ENCODE peak calls at places on chromosomes 6 and 20, in nine cellular contexts. B is right lobe of liver; Z is activated T-cell treated with anti-CD3 and anti-CD28 coated beads for 1 hour; G is right atrium auricular region; V is HuH-7.5; K is HTR-8/SVneo; I is amygdala; E is T-helper 2 cell; A is stimulated activated CD8-positive, alpha-beta memory T cell treated with anti-CD3 and anti-CD28 coated beads, Interleukin-12 subunit alpha, Interleukin-12 subunit beta, amount 100 ng/mL, for 1 hour. J is an unnamed sample.

GRCh38 chr6:109019911-109020310 is 74.7 kb downstream of the SESN1 start:
- DNase-seq in B (no peak), Z (no peak), G (no peak), V (no peak), K (no peak), I (no peak), E (no peak), A (no peak), J (no peak)

GRCh38 chr6:6843057-6843627 is 254.6 kb downstream of the LY86 start:
- DNase-seq in B (no peak), Z (no peak), G (no peak), V (no peak), K (peak), I (no peak), E (no peak), A (no peak), J (no peak)

GRCh38 chr6:75167426-75167825 is 38.4 kb downstream of the COL12A1 start:
- DNase-seq in B (no peak), Z (no peak), G (no peak), V (no peak), K (no peak), I (no peak), E (no peak), A (no peak), J (no peak)

GRCh38 chr6:87929843-87930288 is 117.8 kb upstream of the SPACA1 start:
- DNase-seq in B (peak), Z (peak), G (peak), V (peak), K (peak), I (peak), E (peak), A (peak), J (peak)

GRCh38 chr6:119541132-119541905 is 191.8 kb upstream of the MAN1A1 start:
- DNase-seq in B (no peak), Z (no peak), G (no peak), V (no peak), K (peak), I (no peak), E (no peak), A (no peak), J (peak)

GRCh38 chr20:46308258-46309157 is at the start of gene CDH22:
- DNase-seq in B (peak), Z (no peak), G (no peak), V (peak), K (peak), I (peak), E (peak), A (no peak), J (peak)

GRCh38 chr6:100665041-100665380 is 200.3 kb upstream of the SIM1 start:
- DNase-seq in B (no peak), Z (no peak), G (no peak), V (no peak), K (no peak), I (no peak), E (no peak), A (no peak), J (no peak)

GRCh38 chr6:139540276-139540675 is 165.8 kb upstream of the CITED2 start:
- DNase-seq in B (no peak), Z (peak), G (no peak), V (no peak), K (no peak), I (no peak), E (peak), A (peak), J (no peak)

GRCh38 chr20:63060057-63060991 is 53.6 kb upstream of the BHLHE23 start:
- DNase-seq in B (peak), Z (no peak), G (no peak), V (no peak), K (peak), I (no peak), E (no peak), A (no peak), J (peak)

GRCh38 chr6:89034586-89035251 is 45.8 kb upstream of the PNRC1 start:
- DNase-seq in B (no peak), Z (no peak), G (peak), V (no peak), K (no peak), I (peak), E (no peak), A (no peak), J (no peak)

GRCh38 chr6:154622618-154623336 is 110.4 kb upstream of the SCAF8 start:
- DNase-seq in B (no peak), Z (no peak), G (no peak), V (no peak), K (no peak), I (no peak), E (no peak), A (no peak), J (no peak)

GRCh38 chr6:111870054-111870750 is 3.0 kb downstream of the FYN start:
- DNase-seq in B (no peak), Z (no peak), G (no peak), V (no peak), K (no peak), I (no peak), E (no peak), A (no peak), J (no peak)

GRCh38 chr6:19753822-19754221 is 83.3 kb upstream of the ID4 start:
- DNase-seq in B (no peak), Z (no peak), G (no peak), V (no peak), K (no peak), I (no peak), E (no peak), A (no peak), J (peak)

GRCh38 chr6:140371360-140371870 is 997.0 kb upstream of the CITED2 start:
- DNase-seq in B (no peak), Z (no peak), G (no peak), V (no peak), K (no peak), I (no peak), E (no peak), A (no peak), J (no peak)

GRCh38 chr6:41939848-41940758 is 1.5 kb downstream of the CCND3 start:
- DNase-seq in B (no peak), Z (no peak), G (no peak), V (no peak), K (no peak), I (no peak), E (no peak), A (no peak), J (no peak)

GRCh38 chr6:5098501-5099270 is 13.5 kb downstream of the PPP1R3G start:
- DNase-seq in B (no peak), Z (no peak), G (no peak), V (no peak), K (no peak), I (no peak), E (no peak), A (no peak), J (no peak)

GRCh38 chr6:157068691-157069228 is 254.6 kb downstream of the TMEM242 start:
- DNase-seq in B (no peak), Z (no peak), G (no peak), V (no peak), K (no peak), I (no peak), E (no peak), A (no peak), J (no peak)

GRCh38 chr6:41693281-41693838 is 42.0 kb downstream of the TFEB start:
- DNase-seq in B (no peak), Z (no peak), G (no peak), V (no peak), K (no peak), I (no peak), E (no peak), A (no peak), J (no peak)

GRCh38 chr6:136600818-136601217 is 50.6 kb upstream of the MAP7 start:
- DNase-seq in B (no peak), Z (no peak), G (no peak), V (no peak), K (no peak), I (no peak), E (no peak), A (no peak), J (no peak)

GRCh38 chr6:22113046-22113766 is 183.6 kb downstream of the PRL start:
- DNase-seq in B (no peak), Z (no peak), G (peak), V (no peak), K (peak), I (no peak), E (no peak), A (no peak), J (no peak)

GRCh38 chr20:36344517-36345132 is 38.5 kb downstream of the DLGAP4 start:
- DNase-seq in B (no peak), Z (no peak), G (no peak), V (peak), K (peak), I (no peak), E (no peak), A (no peak), J (no peak)

GRCh38 chr20:24106155-24106800 is 117.7 kb upstream of the GGTLC1 start:
- DNase-seq in B (no peak), Z (no peak), G (no peak), V (no peak), K (no peak), I (no peak), E (no peak), A (no peak), J (no peak)

GRCh38 chr6:35343092-35343834 is 905 bp downstream of the PPARD start:
- DNase-seq in B (peak), Z (no peak), G (no peak), V (no peak), K (no peak), I (peak), E (no peak), A (no peak), J (no peak)

GRCh38 chr6:33277663-33278391 is 904 bp downstream of the B3GALT4 start:
- DNase-seq in B (peak), Z (no peak), G (no peak), V (no peak), K (no peak), I (no peak), E (no peak), A (no peak), J (no peak)

GRCh38 chr20:21139881-21140566 is 14.1 kb downstream of the KIZ start:
- DNase-seq in B (no peak), Z (no peak), G (no peak), V (peak), K (no peak), I (no peak), E (no peak), A (no peak), J (no peak)

GRCh38 chr6:158718431-158719126 is 68.7 kb downstream of the SYTL3 start:
- DNase-seq in B (peak), Z (no peak), G (no peak), V (peak), K (no peak), I (no peak), E (no peak), A (no peak), J (peak)

J was measured in DMS 273 treated with DMSO at 0.1 percent for 48 hours.